ENCODE peak calls at places on chromosome 18, in ten cellular contexts. One of them, this sample, is unnamed. For H3K9me3, the result is how much of the 10 kb centered on the place peaks cover.

GRCh38 chr18:54360406-54360805 is 2.7 kb downstream of the C18orf54 start:
- DNase-seq in tibial artery: no peak
- DNase-seq in naive thymus-derived CD4-positive, alpha-beta T cell: no peak
- DNase-seq in adrenal gland: no peak
- DNase-seq in small intestine: no peak
- DNase-seq in thyroid gland: no peak
- DNase-seq in suprapubic skin: no peak
- DNase-seq in esophagus muscularis mucosa: no peak
- DNase-seq in uterus: no peak
- DNase-seq in IMR-90: peak
- DNase-seq in this sample: no peak

GRCh38 chr18:10453261-10453884 is 1.1 kb upstream of the APCDD1 start:
- DNase-seq in uterus: peak
- DNase-seq in IMR-90: no peak
- DNase-seq in small intestine: no peak
- DNase-seq in naive thymus-derived CD4-positive, alpha-beta T cell: no peak
- DNase-seq in suprapubic skin: no peak
- DNase-seq in adrenal gland: no peak
- DNase-seq in esophagus muscularis mucosa: peak
- DNase-seq in thyroid gland: no peak
- DNase-seq in tibial artery: no peak
- DNase-seq in this sample: peak

GRCh38 chr18:471701-472100 is 28.8 kb downstream of the COLEC12 start:
- DNase-seq in small intestine: no peak
- DNase-seq in adrenal gland: no peak
- DNase-seq in esophagus muscularis mucosa: no peak
- DNase-seq in thyroid gland: no peak
- DNase-seq in suprapubic skin: no peak
- DNase-seq in naive thymus-derived CD4-positive, alpha-beta T cell: no peak
- DNase-seq in IMR-90: no peak
- DNase-seq in tibial artery: no peak
- DNase-seq in uterus: no peak
- DNase-seq in this sample: no peak

GRCh38 chr18:48161911-48162698 is 231.6 kb upstream of the SMAD2 start:
- DNase-seq in thyroid gland: no peak
- DNase-seq in uterus: no peak
- DNase-seq in IMR-90: no peak
- DNase-seq in naive thymus-derived CD4-positive, alpha-beta T cell: no peak
- DNase-seq in small intestine: peak
- DNase-seq in adrenal gland: peak
- DNase-seq in tibial artery: no peak
- DNase-seq in suprapubic skin: peak
- DNase-seq in esophagus muscularis mucosa: no peak
- DNase-seq in this sample: no peak

GRCh38 chr18:49359732-49360444 is 100.6 kb downstream of the DYM start:
- DNase-seq in adrenal gland: no peak
- DNase-seq in uterus: no peak
- DNase-seq in tibial artery: no peak
- DNase-seq in IMR-90: peak
- DNase-seq in naive thymus-derived CD4-positive, alpha-beta T cell: no peak
- DNase-seq in esophagus muscularis mucosa: no peak
- DNase-seq in suprapubic skin: no peak
- DNase-seq in small intestine: no peak
- DNase-seq in thyroid gland: no peak
- DNase-seq in this sample: no peak

GRCh38 chr18:76462326-76462694 is 32.7 kb downstream of the ZNF516 start:
- DNase-seq in IMR-90: no peak
- DNase-seq in thyroid gland: no peak
- DNase-seq in esophagus muscularis mucosa: peak
- DNase-seq in small intestine: no peak
- DNase-seq in tibial artery: no peak
- DNase-seq in suprapubic skin: no peak
- DNase-seq in naive thymus-derived CD4-positive, alpha-beta T cell: no peak
- DNase-seq in uterus: no peak
- DNase-seq in adrenal gland: no peak
- DNase-seq in this sample: no peak

GRCh38 chr18:62460851-62461300 is 61.9 kb upstream of the ZCCHC2 start:
- DNase-seq in naive thymus-derived CD4-positive, alpha-beta T cell: no peak
- DNase-seq in adrenal gland: peak
- DNase-seq in IMR-90: no peak
- DNase-seq in suprapubic skin: no peak
- DNase-seq in small intestine: peak
- DNase-seq in esophagus muscularis mucosa: no peak
- DNase-seq in tibial artery: no peak
- DNase-seq in thyroid gland: no peak
- DNase-seq in uterus: no peak
- DNase-seq in this sample: no peak

GRCh38 chr18:48527467-48527866 is 11.4 kb upstream of the CTIF start:
- DNase-seq in thyroid gland: no peak
- DNase-seq in uterus: no peak
- DNase-seq in small intestine: no peak
- DNase-seq in tibial artery: no peak
- DNase-seq in naive thymus-derived CD4-positive, alpha-beta T cell: no peak
- DNase-seq in suprapubic skin: no peak
- DNase-seq in esophagus muscularis mucosa: no peak
- DNase-seq in IMR-90: no peak
- DNase-seq in adrenal gland: no peak
- DNase-seq in this sample: no peak

GRCh38 chr18:73850782-73851181 is 296.9 kb downstream of the FBXO15 start:
- DNase-seq in suprapubic skin: no peak
- DNase-seq in tibial artery: no peak
- DNase-seq in small intestine: no peak
- DNase-seq in uterus: no peak
- DNase-seq in thyroid gland: no peak
- DNase-seq in IMR-90: no peak
- DNase-seq in esophagus muscularis mucosa: no peak
- DNase-seq in adrenal gland: no peak
- DNase-seq in naive thymus-derived CD4-positive, alpha-beta T cell: no peak
- DNase-seq in this sample: no peak

GRCh38 chr18:37902344-37902743 is 336.7 kb upstream of the CELF4 start:
- DNase-seq in esophagus muscularis mucosa: no peak
- DNase-seq in thyroid gland: no peak
- DNase-seq in uterus: no peak
- DNase-seq in tibial artery: no peak
- DNase-seq in adrenal gland: no peak
- DNase-seq in naive thymus-derived CD4-positive, alpha-beta T cell: no peak
- DNase-seq in small intestine: no peak
- DNase-seq in suprapubic skin: no peak
- DNase-seq in IMR-90: no peak
- DNase-seq in this sample: no peak

GRCh38 chr18:79309572-79310278 is 86.0 kb upstream of the NFATC1 start:
- DNase-seq in tibial artery: no peak
- DNase-seq in thyroid gland: no peak
- DNase-seq in naive thymus-derived CD4-positive, alpha-beta T cell: no peak
- DNase-seq in adrenal gland: no peak
- DNase-seq in small intestine: no peak
- DNase-seq in uterus: no peak
- DNase-seq in esophagus muscularis mucosa: no peak
- DNase-seq in IMR-90: no peak
- DNase-seq in suprapubic skin: no peak
- DNase-seq in this sample: no peak

DNA sequence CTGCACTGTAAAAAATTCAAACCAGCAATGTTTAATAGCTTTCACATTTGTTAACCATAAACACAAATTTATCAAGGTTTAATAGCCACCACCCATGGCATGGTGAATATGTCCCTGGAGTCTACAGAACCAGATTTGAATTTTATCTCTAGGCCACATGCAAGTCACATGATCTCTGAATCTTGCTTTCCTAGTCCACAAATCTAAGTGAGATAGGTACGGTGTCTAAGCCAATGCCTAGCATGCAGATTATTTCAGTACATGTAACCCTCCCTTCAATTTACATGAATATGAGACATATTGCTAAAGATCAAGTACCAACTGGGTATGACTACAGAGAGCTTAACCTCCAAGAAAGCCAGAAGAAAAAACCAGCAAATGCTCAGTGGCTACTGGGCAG is 10.0 kb downstream of the ZNF24 start:
- DNase-seq in esophagus muscularis mucosa: no peak
- DNase-seq in adrenal gland: no peak
- DNase-seq in thyroid gland: no peak
- DNase-seq in tibial artery: no peak
- DNase-seq in suprapubic skin: no peak
- DNase-seq in IMR-90: no peak
- DNase-seq in small intestine: no peak
- DNase-seq in naive thymus-derived CD4-positive, alpha-beta T cell: no peak
- DNase-seq in uterus: no peak
- DNase-seq in this sample: no peak
- H3K9me3 ChIP-seq in esophagus muscularis mucosa: under half
- H3K9me3 ChIP-seq in adrenal gland: under half
- H3K9me3 ChIP-seq in thyroid gland: under half
- H3K9me3 ChIP-seq in tibial artery: under half
- H3K9me3 ChIP-seq in suprapubic skin: under half
- H3K9me3 ChIP-seq in IMR-90: under half
- H3K9me3 ChIP-seq in small intestine: under half
- H3K9me3 ChIP-seq in naive thymus-derived CD4-positive, alpha-beta T cell: under half
- H3K9me3 ChIP-seq in uterus: under half
- H3K9me3 ChIP-seq in this sample: under half

DNA sequence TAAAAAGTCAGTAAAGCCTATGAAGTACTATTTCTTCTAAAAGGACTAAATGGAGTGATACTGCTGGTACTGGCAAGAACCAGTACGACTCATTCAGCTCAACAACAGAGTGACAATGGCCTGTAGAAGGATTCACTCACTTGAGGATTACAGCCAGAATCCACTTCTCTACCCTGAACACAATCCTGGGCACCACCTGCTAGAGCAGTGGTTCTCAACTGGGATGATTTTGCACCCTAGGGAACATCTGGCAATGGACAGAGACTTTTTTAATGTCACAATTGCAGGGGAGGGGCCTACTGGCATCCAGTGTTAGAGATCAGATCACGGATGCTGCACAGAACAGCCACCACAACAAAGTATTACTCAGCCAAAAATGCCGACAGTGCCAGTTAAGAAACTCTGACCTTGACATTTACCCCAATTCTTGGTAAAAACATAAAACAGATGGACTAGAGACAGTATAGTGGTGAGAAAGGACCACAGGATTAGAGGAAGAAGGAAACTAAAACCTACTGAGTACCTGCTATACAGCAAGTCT is 5.0 kb downstream of the SPIRE1 start:
- DNase-seq in small intestine: no peak
- DNase-seq in uterus: no peak
- DNase-seq in suprapubic skin: no peak
- DNase-seq in tibial artery: no peak
- DNase-seq in esophagus muscularis mucosa: no peak
- DNase-seq in adrenal gland: peak
- DNase-seq in IMR-90: peak
- DNase-seq in thyroid gland: no peak
- DNase-seq in naive thymus-derived CD4-positive, alpha-beta T cell: no peak
- DNase-seq in this sample: no peak
- H3K27ac ChIP-seq in small intestine: no peak
- H3K27ac ChIP-seq in uterus: no peak
- H3K27ac ChIP-seq in suprapubic skin: no peak
- H3K27ac ChIP-seq in tibial artery: peak
- H3K27ac ChIP-seq in esophagus muscularis mucosa: no peak
- H3K27ac ChIP-seq in adrenal gland: peak
- H3K27ac ChIP-seq in IMR-90: no peak
- H3K27ac ChIP-seq in thyroid gland: no peak
- H3K27ac ChIP-seq in naive thymus-derived CD4-positive, alpha-beta T cell: no peak
- H3K27ac ChIP-seq in this sample: no peak

GRCh38 chr18:43031169-43031568 is 84.3 kb downstream of the RIT2 start:
- DNase-seq in adrenal gland: no peak
- DNase-seq in suprapubic skin: no peak
- DNase-seq in IMR-90: no peak
- DNase-seq in naive thymus-derived CD4-positive, alpha-beta T cell: no peak
- DNase-seq in thyroid gland: no peak
- DNase-seq in small intestine: no peak
- DNase-seq in tibial artery: no peak
- DNase-seq in esophagus muscularis mucosa: no peak
- DNase-seq in uterus: no peak
- DNase-seq in this sample: no peak

GRCh38 chr18:43029414-43029813 is 86.1 kb downstream of the RIT2 start:
- DNase-seq in IMR-90: no peak
- DNase-seq in esophagus muscularis mucosa: no peak
- DNase-seq in small intestine: no peak
- DNase-seq in tibial artery: no peak
- DNase-seq in adrenal gland: no peak
- DNase-seq in suprapubic skin: no peak
- DNase-seq in naive thymus-derived CD4-positive, alpha-beta T cell: no peak
- DNase-seq in thyroid gland: no peak
- DNase-seq in uterus: no peak
- DNase-seq in this sample: no peak

DNA sequence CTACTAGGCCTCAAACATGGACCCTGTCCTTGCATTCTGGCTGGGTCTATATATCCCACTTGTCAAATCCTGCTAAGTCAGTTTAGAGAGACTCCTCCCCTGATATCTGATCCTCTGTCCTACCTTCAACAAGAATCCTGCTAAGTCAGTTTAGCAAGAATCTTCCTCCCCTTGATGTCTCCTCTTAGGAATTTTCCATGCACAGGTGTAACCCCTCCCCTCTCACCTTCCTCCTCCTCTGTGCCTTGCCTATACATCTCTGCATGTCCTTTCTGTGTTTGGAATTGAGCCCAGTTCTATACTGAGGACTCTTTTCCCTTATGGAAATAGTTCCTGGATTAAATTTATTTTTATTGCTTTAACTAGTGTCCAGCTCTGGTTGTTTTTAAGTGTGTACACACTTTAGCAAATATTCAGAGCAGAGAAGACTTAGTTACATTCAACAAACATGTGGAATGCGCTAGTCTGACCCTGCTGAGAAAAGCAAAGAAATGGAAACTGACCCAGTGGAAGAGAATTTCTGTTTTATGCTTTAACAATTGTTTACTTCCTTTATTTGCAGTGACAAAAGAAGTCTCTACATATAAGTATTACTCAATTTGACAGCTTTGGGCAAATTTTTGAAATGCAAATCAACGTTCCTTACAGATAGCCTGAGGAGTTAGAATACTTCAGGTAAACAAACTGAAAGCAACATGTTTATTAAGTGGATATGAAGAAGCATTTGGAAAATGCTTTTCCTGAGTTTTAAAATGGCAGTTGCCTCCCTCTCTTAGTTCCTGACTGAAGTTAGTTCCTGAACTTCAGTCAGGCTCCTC is 80.6 kb downstream of the RIT2 start:
- DNase-seq in thyroid gland: no peak
- DNase-seq in esophagus muscularis mucosa: no peak
- DNase-seq in IMR-90: no peak
- DNase-seq in naive thymus-derived CD4-positive, alpha-beta T cell: no peak
- DNase-seq in tibial artery: no peak
- DNase-seq in adrenal gland: no peak
- DNase-seq in suprapubic skin: no peak
- DNase-seq in small intestine: no peak
- DNase-seq in uterus: no peak
- DNase-seq in this sample: no peak
- H3K4me3 ChIP-seq in thyroid gland: no peak
- H3K4me3 ChIP-seq in esophagus muscularis mucosa: no peak
- H3K4me3 ChIP-seq in IMR-90: no peak
- H3K4me3 ChIP-seq in naive thymus-derived CD4-positive, alpha-beta T cell: no peak
- H3K4me3 ChIP-seq in tibial artery: no peak
- H3K4me3 ChIP-seq in adrenal gland: no peak
- H3K4me3 ChIP-seq in suprapubic skin: no peak
- H3K4me3 ChIP-seq in small intestine: no peak
- H3K4me3 ChIP-seq in uterus: no peak
- H3K4me3 ChIP-seq in this sample: no peak

DNA sequence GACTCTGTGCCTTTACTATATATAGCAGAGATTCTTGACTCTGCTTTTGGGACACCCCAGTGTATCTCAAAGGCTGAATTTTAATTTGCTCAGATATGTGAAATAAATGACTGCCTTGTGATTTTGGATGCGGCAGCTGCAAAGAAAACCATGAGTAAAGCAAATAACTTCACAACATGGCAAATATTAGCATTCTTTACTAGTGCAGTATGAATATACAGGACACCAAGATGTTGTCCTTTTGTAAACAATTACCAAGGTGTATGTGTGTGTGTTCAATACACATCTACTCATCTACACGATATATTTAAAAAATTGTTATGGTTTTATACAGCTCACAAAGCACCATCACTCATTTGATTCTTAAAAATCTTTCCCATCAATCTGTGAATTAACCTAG is 70.6 kb upstream of the TCF4 start:
- DNase-seq in naive thymus-derived CD4-positive, alpha-beta T cell: no peak
- DNase-seq in IMR-90: no peak
- DNase-seq in esophagus muscularis mucosa: no peak
- DNase-seq in tibial artery: no peak
- DNase-seq in adrenal gland: no peak
- DNase-seq in uterus: no peak
- DNase-seq in small intestine: no peak
- DNase-seq in thyroid gland: no peak
- DNase-seq in suprapubic skin: no peak
- DNase-seq in this sample: no peak
- H3K9me3 ChIP-seq in naive thymus-derived CD4-positive, alpha-beta T cell: under half
- H3K9me3 ChIP-seq in IMR-90: under half
- H3K9me3 ChIP-seq in esophagus muscularis mucosa: under half
- H3K9me3 ChIP-seq in tibial artery: under half
- H3K9me3 ChIP-seq in adrenal gland: under half
- H3K9me3 ChIP-seq in uterus: under half
- H3K9me3 ChIP-seq in small intestine: under half
- H3K9me3 ChIP-seq in thyroid gland: under half
- H3K9me3 ChIP-seq in suprapubic skin: under half
- H3K9me3 ChIP-seq in this sample: under half